ENCODE peak calls at places on chromosomes 2 and 18, in eight cellular contexts. One of them, this sample, is unnamed.

GRCh38 chr2:5720426-5720825 is 28.2 kb downstream of the SOX11 start:
- DNase-seq in upper lobe of left lung: no peak
- DNase-seq in GM23338: no peak
- DNase-seq in GM12878: no peak
- DNase-seq in transverse colon: no peak
- DNase-seq in spleen: no peak
- DNase-seq in prostate gland: no peak
- DNase-seq in K562: no peak
- DNase-seq in this sample: no peak

GRCh38 chr18:32439241-32439640 is 31.4 kb downstream of the GAREM1 start:
- DNase-seq in upper lobe of left lung: no peak
- DNase-seq in GM23338: no peak
- DNase-seq in GM12878: no peak
- DNase-seq in transverse colon: no peak
- DNase-seq in spleen: no peak
- DNase-seq in prostate gland: no peak
- DNase-seq in K562: no peak
- DNase-seq in this sample: no peak

GRCh38 chr2:110773470-110773921 is 41.1 kb downstream of the ACOXL start:
- DNase-seq in upper lobe of left lung: no peak
- DNase-seq in GM23338: no peak
- DNase-seq in GM12878: no peak
- DNase-seq in transverse colon: peak
- DNase-seq in spleen: no peak
- DNase-seq in prostate gland: peak
- DNase-seq in K562: no peak
- DNase-seq in this sample: peak

GRCh38 chr2:71347517-71347916 is 15.9 kb downstream of the ZNF638 start:
- DNase-seq in upper lobe of left lung: no peak
- DNase-seq in GM23338: peak
- DNase-seq in GM12878: no peak
- DNase-seq in transverse colon: no peak
- DNase-seq in spleen: no peak
- DNase-seq in prostate gland: no peak
- DNase-seq in K562: peak
- DNase-seq in this sample: no peak

GRCh38 chr2:200905618-200906296 is 16.6 kb downstream of the NIF3L1 start:
- DNase-seq in upper lobe of left lung: no peak
- DNase-seq in GM23338: peak
- DNase-seq in GM12878: no peak
- DNase-seq in transverse colon: peak
- DNase-seq in spleen: peak
- DNase-seq in prostate gland: peak
- DNase-seq in K562: peak
- DNase-seq in this sample: no peak

GRCh38 chr2:121345887-121346286 is 60.9 kb upstream of the TFCP2L1 start:
- DNase-seq in upper lobe of left lung: no peak
- DNase-seq in GM23338: no peak
- DNase-seq in GM12878: no peak
- DNase-seq in transverse colon: no peak
- DNase-seq in spleen: no peak
- DNase-seq in prostate gland: no peak
- DNase-seq in K562: no peak
- DNase-seq in this sample: peak

GRCh38 chr2:191869178-191869577 is 22.3 kb upstream of the CAVIN2 start:
- DNase-seq in upper lobe of left lung: no peak
- DNase-seq in GM23338: peak
- DNase-seq in GM12878: peak
- DNase-seq in transverse colon: peak
- DNase-seq in spleen: no peak
- DNase-seq in prostate gland: no peak
- DNase-seq in K562: peak
- DNase-seq in this sample: no peak

GRCh38 chr2:85768713-85769112 is 14.9 kb downstream of the ATOH8 start:
- DNase-seq in upper lobe of left lung: no peak
- DNase-seq in GM23338: peak
- DNase-seq in GM12878: no peak
- DNase-seq in transverse colon: peak
- DNase-seq in spleen: no peak
- DNase-seq in prostate gland: peak
- DNase-seq in K562: no peak
- DNase-seq in this sample: peak

GRCh38 chr2:196365132-196365531 is 193.8 kb upstream of the STK17B start:
- DNase-seq in upper lobe of left lung: no peak
- DNase-seq in GM23338: no peak
- DNase-seq in GM12878: no peak
- DNase-seq in transverse colon: no peak
- DNase-seq in spleen: no peak
- DNase-seq in prostate gland: no peak
- DNase-seq in K562: no peak
- DNase-seq in this sample: no peak

GRCh38 chr2:4175343-4175742 is 472.0 kb downstream of the DCDC2C start:
- DNase-seq in upper lobe of left lung: no peak
- DNase-seq in GM23338: peak
- DNase-seq in GM12878: no peak
- DNase-seq in transverse colon: no peak
- DNase-seq in spleen: no peak
- DNase-seq in prostate gland: no peak
- DNase-seq in K562: no peak
- DNase-seq in this sample: no peak

GRCh38 chr2:239399404-239399999 is 1.3 kb downstream of the HDAC4 start:
- DNase-seq in upper lobe of left lung: no peak
- DNase-seq in GM23338: no peak
- DNase-seq in GM12878: no peak
- DNase-seq in transverse colon: peak
- DNase-seq in spleen: peak
- DNase-seq in prostate gland: peak
- DNase-seq in K562: no peak
- DNase-seq in this sample: peak

GRCh38 chr2:56192664-56193305 is 9.0 kb downstream of the CCDC85A start:
- DNase-seq in upper lobe of left lung: peak
- DNase-seq in GM23338: no peak
- DNase-seq in GM12878: no peak
- DNase-seq in transverse colon: no peak
- DNase-seq in spleen: no peak
- DNase-seq in prostate gland: no peak
- DNase-seq in K562: no peak
- DNase-seq in this sample: no peak

GRCh38 chr2:206804326-206804725 is 38.9 kb downstream of the FASTKD2 start:
- DNase-seq in upper lobe of left lung: no peak
- DNase-seq in GM23338: peak
- DNase-seq in GM12878: no peak
- DNase-seq in transverse colon: no peak
- DNase-seq in spleen: no peak
- DNase-seq in prostate gland: no peak
- DNase-seq in K562: no peak
- DNase-seq in this sample: no peak
- TF ChIP-seq POLR2AphosphoS5 in upper lobe of left lung: no peak
- TF ChIP-seq POLR2AphosphoS5 in GM23338: no peak
- TF ChIP-seq POLR2AphosphoS5 in GM12878: no peak
- TF ChIP-seq POLR2AphosphoS5 in transverse colon: no peak
- TF ChIP-seq POLR2AphosphoS5 in spleen: no peak
- TF ChIP-seq POLR2AphosphoS5 in prostate gland: no peak
- TF ChIP-seq POLR2AphosphoS5 in K562: no peak
- TF ChIP-seq POLR2AphosphoS5 in this sample: no peak

DNA sequence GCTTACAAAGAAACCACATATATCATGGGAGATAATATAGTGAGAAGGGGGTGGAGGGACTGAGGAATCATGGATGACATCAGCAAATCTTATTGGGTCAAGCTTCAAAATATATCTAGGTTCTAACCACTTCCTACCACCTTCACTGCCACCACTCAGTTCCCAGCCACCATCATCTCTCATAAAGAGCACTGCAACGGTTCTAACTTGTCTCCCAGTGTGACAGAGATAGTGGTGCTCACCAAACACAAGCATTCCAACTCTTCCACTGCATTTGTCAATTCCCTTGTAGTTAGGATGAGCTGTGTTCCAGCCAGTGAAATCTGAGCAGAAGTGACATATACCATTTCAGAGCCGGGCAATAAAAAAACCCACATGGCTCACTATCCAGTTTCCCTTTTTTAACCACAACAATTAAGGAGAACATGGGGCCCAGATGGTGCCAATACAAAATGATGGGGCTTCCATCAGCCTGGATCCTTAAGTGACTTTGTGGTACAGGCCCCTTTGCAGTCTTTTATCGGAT is 318.1 kb downstream of the NBAS start:
- DNase-seq in upper lobe of left lung: no peak
- DNase-seq in GM23338: no peak
- DNase-seq in GM12878: no peak
- DNase-seq in transverse colon: no peak
- DNase-seq in spleen: no peak
- DNase-seq in prostate gland: no peak
- DNase-seq in K562: no peak
- DNase-seq in this sample: no peak
- TF ChIP-seq CTCF in upper lobe of left lung: no peak
- TF ChIP-seq CTCF in GM23338: no peak
- TF ChIP-seq CTCF in GM12878: no peak
- TF ChIP-seq CTCF in transverse colon: no peak
- TF ChIP-seq CTCF in spleen: no peak
- TF ChIP-seq CTCF in prostate gland: no peak
- TF ChIP-seq CTCF in K562: no peak
- TF ChIP-seq CTCF in this sample: no peak

GRCh38 chr2:47354013-47354816 is 48.7 kb upstream of the MSH2 start:
- DNase-seq in upper lobe of left lung: no peak
- DNase-seq in GM23338: no peak
- DNase-seq in GM12878: no peak
- DNase-seq in transverse colon: peak
- DNase-seq in spleen: peak
- DNase-seq in prostate gland: no peak
- DNase-seq in K562: peak
- DNase-seq in this sample: peak
- H3K27ac ChIP-seq in upper lobe of left lung: no peak
- H3K27ac ChIP-seq in GM23338: no peak
- H3K27ac ChIP-seq in GM12878: no peak
- H3K27ac ChIP-seq in transverse colon: peak
- H3K27ac ChIP-seq in spleen: peak
- H3K27ac ChIP-seq in prostate gland: no peak
- H3K27ac ChIP-seq in K562: peak
- H3K27ac ChIP-seq in this sample: peak

GRCh38 chr2:237968048-237968862 is 1.4 kb downstream of the UBE2F start:
- DNase-seq in upper lobe of left lung: no peak
- DNase-seq in GM23338: peak
- DNase-seq in GM12878: peak
- DNase-seq in transverse colon: peak
- DNase-seq in spleen: peak
- DNase-seq in prostate gland: peak
- DNase-seq in K562: no peak
- DNase-seq in this sample: peak
- TF ChIP-seq POLR2AphosphoS5 in upper lobe of left lung: peak
- TF ChIP-seq POLR2AphosphoS5 in GM23338: no peak
- TF ChIP-seq POLR2AphosphoS5 in GM12878: no peak
- TF ChIP-seq POLR2AphosphoS5 in transverse colon: peak
- TF ChIP-seq POLR2AphosphoS5 in spleen: no peak
- TF ChIP-seq POLR2AphosphoS5 in prostate gland: peak
- TF ChIP-seq POLR2AphosphoS5 in K562: no peak
- TF ChIP-seq POLR2AphosphoS5 in this sample: no peak

DNA sequence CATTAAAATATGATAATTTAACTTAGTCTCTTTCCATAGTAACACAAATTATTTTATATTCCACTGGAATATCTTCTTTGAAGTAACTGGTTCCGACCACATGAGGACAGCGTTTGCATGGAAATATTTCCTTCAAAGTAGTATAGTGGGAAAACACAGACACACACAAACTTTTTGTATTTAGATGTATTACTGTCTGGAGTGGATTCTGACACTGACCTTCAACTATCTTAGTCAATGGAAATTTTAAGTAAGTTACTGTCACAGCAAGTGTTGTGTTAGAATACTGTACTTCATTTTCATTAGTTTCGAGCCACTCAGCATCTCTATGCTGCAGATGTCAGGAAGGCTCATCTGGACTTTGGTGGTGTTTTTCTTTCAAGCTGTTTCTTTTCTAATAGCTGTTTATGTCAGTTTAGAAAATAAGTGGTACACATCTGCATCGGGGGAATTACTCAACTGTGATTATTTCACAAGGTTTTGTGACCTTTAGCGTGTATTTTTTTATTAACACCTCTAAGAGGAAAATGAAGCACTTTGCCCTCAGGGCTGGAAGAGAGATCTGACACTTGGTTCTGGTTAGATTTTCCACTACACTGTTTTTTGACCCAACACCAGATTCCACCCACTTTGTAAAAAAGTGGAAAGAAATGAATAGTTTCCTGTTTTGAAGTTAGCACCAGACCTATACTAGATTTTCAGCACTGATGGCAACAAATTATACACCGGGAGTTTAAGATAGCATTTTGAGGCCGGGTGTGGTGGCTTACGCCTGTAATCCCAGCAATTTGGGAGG is 18.9 kb upstream of the THOC1 start:
- DNase-seq in upper lobe of left lung: no peak
- DNase-seq in GM23338: peak
- DNase-seq in GM12878: no peak
- DNase-seq in transverse colon: no peak
- DNase-seq in spleen: no peak
- DNase-seq in prostate gland: no peak
- DNase-seq in K562: no peak
- DNase-seq in this sample: no peak
- TF ChIP-seq CTCF in upper lobe of left lung: peak
- TF ChIP-seq CTCF in GM23338: peak
- TF ChIP-seq CTCF in GM12878: peak
- TF ChIP-seq CTCF in transverse colon: peak
- TF ChIP-seq CTCF in spleen: no peak
- TF ChIP-seq CTCF in prostate gland: no peak
- TF ChIP-seq CTCF in K562: no peak
- TF ChIP-seq CTCF in this sample: peak

GRCh38 chr18:63924551-63924950 is 16.8 kb downstream of the SERPINB10 start:
- DNase-seq in upper lobe of left lung: no peak
- DNase-seq in GM23338: no peak
- DNase-seq in GM12878: no peak
- DNase-seq in transverse colon: no peak
- DNase-seq in spleen: no peak
- DNase-seq in prostate gland: no peak
- DNase-seq in K562: no peak
- DNase-seq in this sample: no peak
- H3K27ac ChIP-seq in upper lobe of left lung: no peak
- H3K27ac ChIP-seq in GM23338: no peak
- H3K27ac ChIP-seq in GM12878: no peak
- H3K27ac ChIP-seq in transverse colon: no peak
- H3K27ac ChIP-seq in spleen: no peak
- H3K27ac ChIP-seq in prostate gland: no peak
- H3K27ac ChIP-seq in K562: no peak
- H3K27ac ChIP-seq in this sample: no peak

DNA sequence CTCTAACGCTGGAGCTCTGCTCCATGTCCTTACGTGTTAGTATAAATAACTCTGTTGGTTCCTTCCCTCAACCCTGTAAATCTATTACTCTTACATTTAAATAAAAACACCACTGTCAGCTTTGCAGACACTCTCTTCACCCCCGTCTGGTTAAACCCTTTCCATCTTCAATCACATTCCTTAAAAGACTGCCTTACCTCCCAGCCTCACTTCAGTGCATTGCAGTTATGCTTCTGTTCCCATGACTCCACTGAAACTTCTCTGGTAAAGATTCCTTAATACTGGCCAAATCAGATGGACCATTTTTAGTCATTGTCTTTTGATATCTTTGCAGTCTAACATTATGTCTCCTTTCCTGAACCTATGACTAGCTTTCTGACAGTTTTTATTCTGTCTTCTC is 61.7 kb downstream of the EML4 start:
- DNase-seq in upper lobe of left lung: no peak
- DNase-seq in GM23338: no peak
- DNase-seq in GM12878: no peak
- DNase-seq in transverse colon: no peak
- DNase-seq in spleen: no peak
- DNase-seq in prostate gland: no peak
- DNase-seq in K562: no peak
- DNase-seq in this sample: no peak
- TF ChIP-seq POLR2AphosphoS5 in upper lobe of left lung: no peak
- TF ChIP-seq POLR2AphosphoS5 in GM23338: no peak
- TF ChIP-seq POLR2AphosphoS5 in GM12878: no peak
- TF ChIP-seq POLR2AphosphoS5 in transverse colon: no peak
- TF ChIP-seq POLR2AphosphoS5 in spleen: no peak
- TF ChIP-seq POLR2AphosphoS5 in prostate gland: no peak
- TF ChIP-seq POLR2AphosphoS5 in K562: no peak
- TF ChIP-seq POLR2AphosphoS5 in this sample: no peak

This sample was measured in sigmoid colon.